ENCODE peak calls at places on chromosome 20, in seven cellular contexts. Q is right lobe of liver; F is fibroblast of lung; K is keratinocyte; W is NT2/D1; C is naive thymus-derived CD4-positive, alpha-beta T cell; A is neural progenitor cell. U is an unnamed sample. For H3K36me3, the result is how much of the 10 kb centered on the place peaks cover.

GRCh38 chr20:1241456-1241855 is 15.6 kb downstream of the RAD21L1 start:
- DNase-seq in Q (no peak), F (no peak), K (no peak), W (no peak), C (no peak), A (no peak), U (no peak)

GRCh38 chr20:22924949-22925612 is 110.0 kb upstream of the SSTR4 start:
- DNase-seq in Q (no peak), F (no peak), K (no peak), W (no peak), C (no peak), A (no peak), U (no peak)

GRCh38 chr20:50294164-50295088 is 103.8 kb downstream of the CEBPB start:
- DNase-seq in Q (peak), F (no peak), K (no peak), W (no peak), C (no peak), A (no peak), U (peak)

GRCh38 chr20:61458146-61458746 is 206.2 kb downstream of the CDH4 start:
- DNase-seq in Q (no peak), F (no peak), K (no peak), W (no peak), C (no peak), A (no peak), U (no peak)

GRCh38 chr20:31494131-31494530 is 19.0 kb downstream of the REM1 start:
- DNase-seq in Q (no peak), F (peak), K (peak), W (no peak), C (no peak), A (peak), U (no peak)

GRCh38 chr20:4973330-4974097 is 27.8 kb downstream of the SLC23A2 start:
- DNase-seq in Q (peak), F (peak), K (no peak), W (no peak), C (peak), A (no peak), U (peak)

GRCh38 chr20:53989977-53990376 is 80.4 kb downstream of the BCAS1 start:
- DNase-seq in Q (no peak), F (no peak), K (no peak), W (no peak), C (no peak), A (no peak), U (no peak)

GRCh38 chr20:49620364-49621240 is 52.7 kb upstream of the PTGIS start:
- DNase-seq in Q (no peak), F (no peak), K (no peak), W (no peak), C (no peak), A (no peak), U (no peak)

GRCh38 chr20:22586645-22587310 is 2.4 kb upstream of the FOXA2 start:
- DNase-seq in Q (peak), F (no peak), K (no peak), W (no peak), C (no peak), A (peak), U (peak)

GRCh38 chr20:11170565-11170964 is 496.8 kb upstream of the JAG1 start:
- DNase-seq in Q (no peak), F (peak), K (no peak), W (no peak), C (no peak), A (no peak), U (no peak)

GRCh38 chr20:32695089-32695488 is 21.3 kb upstream of the C20orf203 start:
- DNase-seq in Q (no peak), F (no peak), K (no peak), W (no peak), C (no peak), A (no peak), U (no peak)

GRCh38 chr20:62623488-62624324 is 18.6 kb upstream of the SLCO4A1 start:
- DNase-seq in Q (peak), F (peak), K (peak), W (peak), C (peak), A (peak), U (peak)

GRCh38 chr20:14583413-14583812 is 246.0 kb upstream of the FLRT3 start:
- DNase-seq in Q (no peak), F (no peak), K (peak), W (no peak), C (no peak), A (no peak), U (no peak)

GRCh38 chr20:25295386-25296093 is 47.7 kb downstream of the PYGB start:
- DNase-seq in Q (no peak), F (no peak), K (no peak), W (no peak), C (no peak), A (no peak), U (peak)

GRCh38 chr20:33015114-33015491 is 7.6 kb downstream of the BPIFB2 start:
- DNase-seq in Q (no peak), F (no peak), K (no peak), W (no peak), C (no peak), A (no peak), U (no peak)

GRCh38 chr20:23232679-23233308 is 117.8 kb upstream of the NXT1 start:
- DNase-seq in Q (no peak), F (no peak), K (no peak), W (no peak), C (no peak), A (no peak), U (no peak)

GRCh38 chr20:58229198-58229802 is 847 bp upstream of the ANKRD60 start:
- DNase-seq in Q (no peak), F (peak), K (no peak), W (peak), C (no peak), A (peak), U (no peak)

GRCh38 chr20:58228103-58228483 is 360 bp downstream of the ANKRD60 start:
- DNase-seq in Q (no peak), F (no peak), K (no peak), W (no peak), C (no peak), A (peak), U (no peak)

GRCh38 chr20:58225490-58226200 is 2.8 kb downstream of the ANKRD60 start:
- DNase-seq in Q (no peak), F (no peak), K (no peak), W (no peak), C (no peak), A (no peak), U (no peak)

GRCh38 chr20:58227391-58228102 is 906 bp downstream of the ANKRD60 start:
- DNase-seq in Q (no peak), F (no peak), K (no peak), W (no peak), C (no peak), A (no peak), U (no peak)

GRCh38 chr20:58228484-58229197 is at the start of gene ANKRD60:
- DNase-seq in Q (no peak), F (peak), K (no peak), W (no peak), C (peak), A (peak), U (no peak)
- H3K36me3 ChIP-seq in Q (under half), F (under half), K (under half), W (under half), C (under half), A (under half), U (under half)

GRCh38 chr20:52985687-52986086 is 13.5 kb downstream of the TSHZ2 start:
- DNase-seq in Q (no peak), F (peak), K (no peak), W (no peak), C (no peak), A (no peak), U (no peak)

GRCh38 chr20:52983726-52984450 is 11.7 kb downstream of the TSHZ2 start:
- DNase-seq in Q (no peak), F (no peak), K (no peak), W (no peak), C (no peak), A (peak), U (no peak)

GRCh38 chr20:52984451-52984810 is 12.3 kb downstream of the TSHZ2 start:
- DNase-seq in Q (no peak), F (no peak), K (no peak), W (no peak), C (no peak), A (no peak), U (no peak)

GRCh38 chr20:52978851-52979250 is 6.7 kb downstream of the TSHZ2 start:
- DNase-seq in Q (no peak), F (peak), K (no peak), W (no peak), C (no peak), A (no peak), U (no peak)

GRCh38 chr20:52981051-52981450 is 8.9 kb downstream of the TSHZ2 start:
- DNase-seq in Q (no peak), F (no peak), K (no peak), W (no peak), C (no peak), A (no peak), U (no peak)
- H3K36me3 ChIP-seq in Q (under half), F (under half), K (under half), W (under half), C (under half), A (under half), U (under half)

GRCh38 chr20:35731862-35732643 is 10.0 kb downstream of the RBM39 start:
- DNase-seq in Q (no peak), F (no peak), K (no peak), W (no peak), C (no peak), A (no peak), U (no peak)

GRCh38 chr20:35734374-35734773 is 7.7 kb downstream of the RBM39 start:
- DNase-seq in Q (no peak), F (no peak), K (no peak), W (no peak), C (no peak), A (no peak), U (no peak)

GRCh38 chr20:35731469-35731788 is 10.6 kb downstream of the RBM39 start:
- DNase-seq in Q (no peak), F (no peak), K (no peak), W (no peak), C (no peak), A (no peak), U (no peak)

GRCh38 chr20:35730583-35731468 is 11.2 kb downstream of the RBM39 start:
- DNase-seq in Q (no peak), F (no peak), K (no peak), W (no peak), C (no peak), A (no peak), U (no peak)

DNA sequence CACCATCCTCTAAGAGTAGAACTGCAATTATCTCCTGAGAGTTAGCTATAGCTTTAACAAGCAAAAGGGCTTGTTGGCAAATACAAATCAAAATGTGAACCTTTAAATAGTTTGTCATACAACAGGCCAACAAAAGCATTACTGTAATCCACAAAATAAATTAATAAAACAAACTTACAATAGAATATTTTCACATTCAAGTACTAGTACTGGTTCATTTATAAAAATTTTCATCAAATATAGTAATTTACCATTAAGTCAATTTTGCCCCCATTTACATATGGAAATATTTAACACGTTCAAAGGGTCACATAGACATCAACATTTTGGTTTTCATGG is 9.4 kb downstream of the RBM39 start:
- DNase-seq in Q (no peak), F (no peak), K (no peak), W (no peak), C (no peak), A (no peak), U (no peak)
- H3K36me3 ChIP-seq in Q (half or more), F (under half), K (under half), W (half or more), C (under half), A (half or more), U (half or more)

GRCh38 chr20:36832791-36833190 is 43.1 kb upstream of the TLDC2 start:
- DNase-seq in Q (no peak), F (no peak), K (no peak), W (no peak), C (no peak), A (no peak), U (no peak)
- H3K36me3 ChIP-seq in Q (under half), F (under half), K (under half), W (under half), C (under half), A (under half), U (under half)

GRCh38 chr20:41038878-41039404 is 10.3 kb downstream of the TOP1 start:
- DNase-seq in Q (no peak), F (no peak), K (no peak), W (no peak), C (no peak), A (no peak), U (no peak)

GRCh38 chr20:41040855-41041254 is 12.2 kb downstream of the TOP1 start:
- DNase-seq in Q (no peak), F (no peak), K (no peak), W (no peak), C (no peak), A (no peak), U (no peak)

GRCh38 chr20:41035207-41035606 is 6.6 kb downstream of the TOP1 start:
- DNase-seq in Q (no peak), F (no peak), K (no peak), W (no peak), C (no peak), A (no peak), U (no peak)

GRCh38 chr20:41037172-41037571 is 8.6 kb downstream of the TOP1 start:
- DNase-seq in Q (no peak), F (no peak), K (no peak), W (no peak), C (no peak), A (no peak), U (no peak)

DNA sequence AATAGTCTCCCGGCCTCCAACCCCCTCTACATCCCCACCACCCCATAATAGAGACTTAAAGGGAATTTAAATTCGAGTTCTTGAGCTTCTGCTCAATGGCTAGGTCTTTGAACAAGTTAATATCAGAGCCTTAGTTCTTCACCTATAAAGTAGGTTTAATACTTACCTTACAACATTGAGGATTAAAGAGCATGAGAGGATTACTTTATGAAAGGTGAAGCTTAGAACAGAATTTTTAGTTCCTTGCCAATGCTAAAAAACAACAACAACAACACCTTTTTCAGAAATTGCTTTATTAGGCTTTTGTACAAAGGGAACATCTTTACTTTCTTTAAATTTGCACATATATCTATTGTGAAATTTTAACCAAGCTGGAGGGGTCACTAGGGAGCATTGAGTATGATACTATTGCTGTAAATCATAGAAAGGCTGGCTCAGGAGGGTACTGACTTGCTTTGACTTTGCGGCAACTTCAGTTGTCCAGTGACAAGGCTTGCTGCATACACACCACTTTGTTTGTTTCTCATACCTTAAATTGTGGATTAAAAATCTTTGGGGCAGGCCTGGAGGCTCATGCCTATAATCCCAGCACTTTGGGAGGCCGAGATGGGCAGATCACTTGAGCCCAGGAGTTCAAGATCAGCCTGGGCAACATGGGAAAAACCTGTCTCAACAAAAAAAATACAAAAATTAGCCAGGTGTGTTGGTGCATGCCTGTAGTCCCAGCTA is 9.7 kb downstream of the TOP1 start:
- DNase-seq in Q (no peak), F (no peak), K (no peak), W (no peak), C (no peak), A (no peak), U (no peak)
- H3K36me3 ChIP-seq in Q (under half), F (under half), K (under half), W (under half), C (under half), A (under half), U (under half)

U was measured in pancreas.